ENCODE peak calls at places on chromosomes 7 and 10, in four cellular contexts. J is Peyer's patch, I is gastrocnemius medialis, S is HS-27A. V is an unnamed sample.

GRCh38 chr7:92667816-92668540 is 77.8 kb upstream of the FAM133B start:
- DNase-seq in J (no peak), I (no peak), S (no peak), V (no peak)

GRCh38 chr7:157461805-157462771 is 125.3 kb downstream of the DNAJB6 start:
- DNase-seq in J (peak), I (no peak), S (no peak), V (no peak)

GRCh38 chr7:135414850-135415439 is 95.0 kb downstream of the CNOT4 start:
- DNase-seq in J (peak), I (no peak), S (peak), V (no peak)

GRCh38 chr10:70540089-70540788 is 61.7 kb downstream of the PALD1 start:
- DNase-seq in J (peak), I (no peak), S (no peak), V (no peak)

GRCh38 chr7:101340379-101340778 is 18.8 kb upstream of the IFT22 start:
- DNase-seq in J (no peak), I (no peak), S (no peak), V (no peak)

GRCh38 chr10:6625428-6625827 is 45.4 kb upstream of the PRKCQ start:
- DNase-seq in J (no peak), I (no peak), S (no peak), V (no peak)

GRCh38 chr7:37666026-37666780 is 17.4 kb upstream of the GPR141 start:
- DNase-seq in J (no peak), I (no peak), S (no peak), V (no peak)

GRCh38 chr7:1678070-1678543 is 8.0 kb downstream of the ELFN1 start:
- DNase-seq in J (peak), I (no peak), S (no peak), V (no peak)

GRCh38 chr10:126405239-126405785 is 17.0 kb upstream of the ADAM12 start:
- DNase-seq in J (no peak), I (no peak), S (no peak), V (no peak)

GRCh38 chr10:44397476-44398225 is 12.8 kb upstream of the CXCL12 start:
- DNase-seq in J (no peak), I (no peak), S (no peak), V (no peak)

GRCh38 chr7:95686109-95686508 is 86.2 kb upstream of the DYNC1I1 start:
- DNase-seq in J (peak), I (peak), S (no peak), V (no peak)

GRCh38 chr10:90437452-90437851 is 420.4 kb downstream of the HTR7 start:
- DNase-seq in J (no peak), I (no peak), S (no peak), V (no peak)

GRCh38 chr10:114179747-114180146 is 594 bp downstream of the TDRD1 start:
- DNase-seq in J (no peak), I (no peak), S (no peak), V (no peak)

GRCh38 chr10:89522463-89522862 is 12.9 kb downstream of the SLC16A12 start:
- DNase-seq in J (no peak), I (no peak), S (no peak), V (no peak)

GRCh38 chr7:89681448-89681847 is 472.8 kb upstream of the STEAP1 start:
- DNase-seq in J (no peak), I (no peak), S (no peak), V (no peak)

GRCh38 chr7:80249184-80249583 is 114.6 kb downstream of the GNAI1 start:
- DNase-seq in J (no peak), I (no peak), S (no peak), V (no peak)

GRCh38 chr7:151095123-151095797 is 9.0 kb downstream of the AGAP3 start:
- DNase-seq in J (no peak), I (no peak), S (no peak), V (no peak)

GRCh38 chr10:11684717-11685645 is 57.2 kb upstream of the ECHDC3 start:
- DNase-seq in J (peak), I (no peak), S (peak), V (peak)

GRCh38 chr7:106840342-106840741 is 24.7 kb upstream of the PIK3CG start:
- DNase-seq in J (no peak), I (no peak), S (peak), V (no peak)

GRCh38 chr10:100972904-100973535 is 3.7 kb downstream of the SEMA4G start:
- DNase-seq in J (no peak), I (no peak), S (no peak), V (no peak)

GRCh38 chr10:80596391-80597257 is 58.9 kb downstream of the SH2D4B start:
- DNase-seq in J (peak), I (no peak), S (no peak), V (no peak)

GRCh38 chr7:55887786-55888185 is 530 bp downstream of the ZNF713 start:
- DNase-seq in J (no peak), I (no peak), S (no peak), V (no peak)

GRCh38 chr10:93115661-93116383 is 42.1 kb downstream of the CYP26A1 start:
- DNase-seq in J (peak), I (peak), S (peak), V (peak)

GRCh38 chr7:6228363-6228762 is 44.1 kb downstream of the CYTH3 start:
- DNase-seq in J (no peak), I (no peak), S (no peak), V (no peak)

GRCh38 chr7:158486919-158487318 is 100.7 kb downstream of the PTPRN2 start:
- DNase-seq in J (no peak), I (no peak), S (no peak), V (no peak)

GRCh38 chr7:25775570-25775969 is 376.4 kb upstream of the NFE2L3 start:
- DNase-seq in J (no peak), I (no peak), S (no peak), V (no peak)

GRCh38 chr7:156017916-156018700 is 205.8 kb upstream of the SHH start:
- DNase-seq in J (peak), I (no peak), S (no peak), V (no peak)

GRCh38 chr7:14688208-14688607 is 214.3 kb downstream of the DGKB start:
- DNase-seq in J (no peak), I (no peak), S (no peak), V (no peak)

GRCh38 chr7:121081327-121081936 is 92.9 kb downstream of the CPED1 start:
- DNase-seq in J (no peak), I (no peak), S (peak), V (peak)

V was measured in GM12878.